ENCODE peak calls at places on chromosomes 4 and X, in four cellular contexts. H is NCI-H748 treated with DMSO at 0.1 percent for 48 hours; O is stimulated activated CD4-positive, alpha-beta T cell treated with anti-CD3 and anti-CD28 coated beads, Interleukin-4, amount 100 ng/mL, for 24 hours; Q is heart left ventricle. P is an unnamed sample.

GRCh38 chr4:89438102-89438831 is 130.7 kb upstream of the GPRIN3 start:
- DNase-seq in H (no peak), Q (no peak), O (peak), P (no peak)

GRCh38 chrX:85992811-85993229 is 54.5 kb downstream of the CHM start:
- DNase-seq in Q (no peak), H (peak), O (peak), P (no peak)

GRCh38 chr4:6893449-6894085 is 16.1 kb upstream of the TBC1D14 start:
- DNase-seq in Q (no peak), H (no peak), O (no peak), P (no peak)

GRCh38 chrX:53421772-53422090 is 723 bp downstream of the SMC1A start:
- DNase-seq in H (peak), Q (no peak), O (no peak), P (no peak)

GRCh38 chr4:145819246-145820181 is 119.1 kb downstream of the ZNF827 start:
- DNase-seq in Q (no peak), O (no peak), H (peak), P (no peak)

GRCh38 chr4:125044886-125045285 is 269.9 kb upstream of the FAT4 start:
- DNase-seq in H (no peak), Q (no peak), O (no peak), P (no peak)

GRCh38 chrX:135984220-135984619 is 1.0 kb upstream of the SLC9A6 start:
- DNase-seq in H (no peak), O (no peak), Q (no peak), P (no peak)

GRCh38 chrX:22800360-22800759 is 199.4 kb upstream of the DDX53 start:
- DNase-seq in Q (peak), H (no peak), O (no peak), P (peak)

GRCh38 chr4:5710065-5710961 is 688 bp upstream of the EVC start:
- DNase-seq in H (peak), O (no peak), Q (no peak), P (no peak)

GRCh38 chr4:179071120-179071519 is 1628.9 kb upstream of the AGA start:
- DNase-seq in Q (no peak), O (no peak), H (no peak), P (no peak)

GRCh38 chr4:122163301-122163700 is 11.2 kb downstream of the BLTP1 start:
- DNase-seq in Q (no peak), O (no peak), H (no peak), P (no peak)

GRCh38 chrX:130339408-130340222 is at the start of gene SLC25A14:
- DNase-seq in H (peak), O (peak), Q (peak), P (peak)

GRCh38 chrX:107646736-107647135 is 18.4 kb downstream of the PRPS1 start:
- DNase-seq in Q (no peak), H (no peak), O (no peak), P (no peak)

GRCh38 chr4:39729557-39729956 is 31.6 kb downstream of the UBE2K start:
- DNase-seq in H (no peak), Q (no peak), O (no peak), P (no peak)

GRCh38 chrX:131729295-131729694 is 185.4 kb downstream of the OR13H1 start:
- DNase-seq in H (peak), Q (no peak), O (no peak), P (no peak)

GRCh38 chrX:63652086-63652775 is 132.8 kb downstream of the ARHGEF9 start:
- DNase-seq in Q (no peak), O (no peak), H (no peak), P (no peak)

GRCh38 chrX:154082396-154083133 is 15.0 kb downstream of the MECP2 start:
- DNase-seq in O (no peak), Q (no peak), H (no peak), P (no peak)

GRCh38 chr4:94577136-94577535 is 125.4 kb downstream of the PDLIM5 start:
- DNase-seq in Q (peak), H (peak), O (no peak), P (peak)

GRCh38 chrX:112071132-112071531 is 11.4 kb downstream of the TRPC5 start:
- DNase-seq in Q (no peak), H (no peak), O (no peak), P (no peak)

GRCh38 chr4:82500830-82501229 is 61.0 kb downstream of the TMEM150C start:
- DNase-seq in O (no peak), H (peak), Q (no peak), P (no peak)

GRCh38 chrX:7435822-7436221 is 287.9 kb upstream of the PUDP start:
- DNase-seq in O (no peak), Q (no peak), H (no peak), P (no peak)

GRCh38 chrX:23857409-23857808 is 50.3 kb downstream of the APOO start:
- DNase-seq in H (no peak), O (no peak), Q (no peak), P (no peak)

GRCh38 chr4:54998991-54999390 is 126.4 kb downstream of the KDR start:
- DNase-seq in H (no peak), O (no peak), Q (no peak), P (no peak)

GRCh38 chrX:70454441-70455365 is 10.1 kb downstream of the DLG3 start:
- DNase-seq in H (peak), O (peak), Q (peak), P (peak)

GRCh38 chrX:106702636-106703035 is 23.9 kb upstream of the RNF128 start:
- DNase-seq in Q (no peak), H (no peak), O (no peak), P (no peak)

GRCh38 chr4:173371292-173372192 is 788 bp downstream of the SAP30 start:
- DNase-seq in Q (peak), H (peak), O (peak), P (peak)

GRCh38 chr4:48315728-48316630 is 25.4 kb upstream of the SLAIN2 start:
- DNase-seq in O (peak), Q (no peak), H (peak), P (no peak)

GRCh38 chr4:53100801-53101581 is 238.9 kb downstream of the RASL11B start:
- DNase-seq in O (no peak), H (no peak), Q (no peak), P (no peak)

GRCh38 chr4:169986369-169986768 is 39.8 kb downstream of the MFAP3L start:
- DNase-seq in Q (no peak), O (no peak), H (no peak), P (no peak)

GRCh38 chrX:13101439-13102139 is 57.2 kb upstream of the FAM9C start:
- DNase-seq in O (peak), Q (peak), H (peak), P (peak)

GRCh38 chr4:45317276-45317675 is 590.9 kb upstream of the GNPDA2 start:
- DNase-seq in Q (no peak), O (no peak), H (no peak), P (no peak)

GRCh38 chr4:92969650-92970370 is 666.0 kb downstream of the GRID2 start:
- DNase-seq in H (no peak), O (no peak), Q (no peak), P (no peak)

P was measured in Right ventricle myocardium inferior.